ENCODE peak calls at places on chromosomes 1 and 21, in ten cellular contexts. O, T, K, U, E, P, X, J, D and M are unnamed samples. For H3K4me1 and H3K36me3, the result is how much of the 10 kb centered on the place peaks cover.

GRCh38 chr1:119987112-119987511 is 82.3 kb downstream of the NOTCH2 start:
- DNase-seq in X (peak), U (no peak), J (no peak), D (no peak), E (no peak), T (no peak), O (no peak), K (peak), P (no peak), M (peak)

GRCh38 chr1:56120021-56120420 is 459.3 kb downstream of the PLPP3 start:
- DNase-seq in O (no peak), D (no peak), X (no peak), K (peak), P (no peak), T (no peak), U (no peak), J (no peak), E (no peak), M (no peak)

GRCh38 chr1:177181280-177181630 is 10.5 kb downstream of the BRINP2 start:
- DNase-seq in K (no peak), X (no peak), E (no peak), U (no peak), O (no peak), P (no peak), T (no peak), D (no peak), J (no peak), M (no peak)

GRCh38 chr1:223515416-223515815 is 122.2 kb downstream of the CCDC185 start:
- DNase-seq in X (no peak), O (no peak), D (no peak), J (no peak), P (no peak), K (no peak), U (peak), E (no peak), T (no peak), M (no peak)

GRCh38 chr1:8571200-8571984 is 246.0 kb downstream of the RERE start:
- DNase-seq in J (no peak), D (no peak), P (no peak), K (peak), T (no peak), O (no peak), U (no peak), E (peak), X (peak), M (no peak)

GRCh38 chr1:222043444-222044292 is 301.8 kb upstream of the DUSP10 start:
- DNase-seq in E (no peak), P (no peak), K (peak), X (peak), J (no peak), U (no peak), O (no peak), T (no peak), D (no peak), M (peak)

GRCh38 chr1:15985611-15986272 is 9.8 kb upstream of the ZBTB17 start:
- DNase-seq in D (no peak), J (no peak), K (peak), P (no peak), X (no peak), O (no peak), U (no peak), E (no peak), T (no peak), M (peak)

GRCh38 chr1:2498648-2499047 is 22.6 kb downstream of the PLCH2 start:
- DNase-seq in J (no peak), D (no peak), O (no peak), E (no peak), P (no peak), T (no peak), K (no peak), U (no peak), X (no peak), M (no peak)

GRCh38 chr1:192461684-192462083 is 113.9 kb upstream of the RGS1 start:
- DNase-seq in O (no peak), X (no peak), U (no peak), J (no peak), T (no peak), D (no peak), P (no peak), K (no peak), E (no peak), M (no peak)

GRCh38 chr1:205183676-205184335 is 27.7 kb downstream of the DSTYK start:
- DNase-seq in J (no peak), U (no peak), O (no peak), D (no peak), X (no peak), K (peak), E (no peak), P (no peak), T (no peak), M (peak)

GRCh38 chr1:223704921-223705878 is 7.1 kb upstream of the CAPN2 start:
- DNase-seq in E (no peak), P (no peak), T (no peak), J (no peak), O (no peak), K (peak), D (no peak), U (no peak), X (no peak), M (no peak)

GRCh38 chr1:92081031-92081430 is 886 bp downstream of the BTBD8 start:
- DNase-seq in K (no peak), O (no peak), E (no peak), D (no peak), X (no peak), P (no peak), T (no peak), U (no peak), J (no peak), M (no peak)

GRCh38 chr1:5733596-5733995 is 258.6 kb downstream of the NPHP4 start:
- DNase-seq in D (no peak), J (no peak), K (no peak), P (no peak), T (no peak), E (no peak), X (no peak), U (no peak), O (no peak), M (no peak)

GRCh38 chr1:240193699-240194098 is 102.0 kb downstream of the FMN2 start:
- DNase-seq in O (no peak), K (peak), U (no peak), X (no peak), P (no peak), T (no peak), J (no peak), E (no peak), D (no peak), M (no peak)

GRCh38 chr1:185917646-185918045 is 183.5 kb downstream of the HMCN1 start:
- DNase-seq in U (no peak), O (no peak), E (no peak), D (peak), P (no peak), J (no peak), K (peak), T (no peak), X (no peak), M (no peak)

GRCh38 chr1:6962956-6963915 is 178.0 kb downstream of the CAMTA1 start:
- DNase-seq in X (peak), O (no peak), D (peak), T (peak), J (peak), E (peak), K (peak), P (no peak), U (peak), M (no peak)

GRCh38 chr1:112074711-112075110 is 85.2 kb upstream of the KCND3 start:
- DNase-seq in O (no peak), E (no peak), P (no peak), J (no peak), U (no peak), T (no peak), X (no peak), K (no peak), D (no peak), M (no peak)

GRCh38 chr1:161177112-161177935 is at the start of gene B4GALT3:
- DNase-seq in J (no peak), E (peak), D (peak), P (peak), O (peak), K (peak), T (peak), X (peak), U (peak), M (peak)

GRCh38 chr1:192709544-192709943 is 73.6 kb downstream of the RGS13 start:
- DNase-seq in U (no peak), X (no peak), D (no peak), T (no peak), E (no peak), J (no peak), P (no peak), O (no peak), K (no peak), M (no peak)

GRCh38 chr1:41528726-41529605 is 44.5 kb upstream of the EDN2 start:
- DNase-seq in D (no peak), P (peak), O (peak), X (no peak), E (no peak), U (no peak), T (no peak), K (no peak), J (no peak), M (no peak)

GRCh38 chr21:44800971-44801467 is 601 bp downstream of the UBE2G2 start:
- DNase-seq in X (no peak), U (peak), O (no peak), K (peak), E (no peak), J (no peak), T (no peak), D (no peak), P (no peak), M (peak)

GRCh38 chr1:110627763-110628162 is 21.6 kb upstream of the KCNA2 start:
- DNase-seq in E (no peak), K (no peak), U (no peak), T (no peak), D (no peak), P (no peak), X (no peak), O (no peak), J (no peak), M (no peak)

GRCh38 chr21:36861595-36861883 is 104.9 kb downstream of the HLCS start:
- DNase-seq in E (no peak), X (no peak), P (no peak), K (no peak), T (no peak), U (no peak), J (no peak), D (no peak), O (no peak), M (no peak)
- H3K4me1 ChIP-seq in E (under half), X (under half), P (under half), K (under half), T (under half), U (under half), J (under half), D (under half), O (under half), M (under half)

GRCh38 chr1:228337711-228338520 is 68.7 kb downstream of the TRIM11 start:
- DNase-seq in E (no peak), J (no peak), D (no peak), T (peak), X (peak), K (no peak), O (peak), U (no peak), P (peak), M (no peak)

GRCh38 chr1:228337031-228337564 is 69.5 kb downstream of the TRIM11 start:
- DNase-seq in E (no peak), P (peak), D (no peak), O (peak), X (peak), U (no peak), K (no peak), J (no peak), T (peak), M (no peak)

GRCh38 chr1:228339766-228340685 is 66.6 kb downstream of the TRIM11 start:
- DNase-seq in D (no peak), J (no peak), O (peak), K (no peak), X (peak), T (peak), E (no peak), U (no peak), P (peak), M (no peak)

GRCh38 chr1:228339059-228339704 is 67.5 kb downstream of the TRIM11 start:
- DNase-seq in O (no peak), K (no peak), E (no peak), U (no peak), T (peak), X (no peak), D (no peak), P (no peak), J (no peak), M (no peak)

DNA sequence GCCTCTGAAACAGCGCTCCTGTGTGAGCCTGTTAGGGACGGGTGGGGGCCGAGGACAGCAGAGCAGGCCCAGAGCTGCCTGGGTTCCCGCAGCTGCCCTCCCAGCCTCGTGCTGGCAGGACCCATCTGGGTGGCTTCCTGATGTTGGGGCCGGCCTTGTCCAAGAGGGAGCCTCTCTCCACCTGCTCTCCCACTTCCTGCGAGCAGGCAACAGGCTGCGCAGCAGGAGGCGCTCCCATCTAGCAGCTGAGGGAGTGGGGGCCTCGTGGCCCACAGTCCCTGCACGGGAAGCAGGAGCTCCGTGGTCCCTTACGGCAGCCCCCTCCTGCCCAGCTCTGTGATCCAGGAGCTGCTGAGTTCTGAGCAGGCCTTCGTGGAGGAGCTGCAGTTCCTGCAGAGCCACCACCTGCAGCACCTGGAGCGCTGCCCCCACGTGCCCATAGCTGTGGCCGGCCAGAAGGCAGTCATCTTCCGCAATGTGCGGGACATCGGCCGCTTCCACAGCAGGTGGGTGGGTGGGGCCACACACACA is 68.0 kb downstream of the TRIM11 start:
- DNase-seq in U (no peak), X (peak), O (no peak), P (peak), D (no peak), E (no peak), K (no peak), T (peak), J (no peak), M (no peak)
- H3K36me3 ChIP-seq in U (under half), X (under half), O (under half), P (half or more), D (under half), E (under half), K (under half), T (under half), J (under half), M (under half)

GRCh38 chr1:79100385-79100784 is 93.9 kb upstream of the ADGRL4 start:
- DNase-seq in U (no peak), X (no peak), T (no peak), E (no peak), J (no peak), D (no peak), O (no peak), K (peak), P (no peak), M (peak)
- H3K4me1 ChIP-seq in U (under half), X (under half), T (under half), E (under half), J (under half), D (under half), O (under half), K (under half), P (under half), M (under half)

GRCh38 chr1:179094826-179095225 is 13.0 kb downstream of the TOR3A start:
- DNase-seq in U (no peak), J (no peak), E (no peak), D (no peak), O (no peak), K (no peak), P (no peak), X (no peak), T (no peak), M (no peak)
- H3K36me3 ChIP-seq in U (under half), J (under half), E (under half), D (under half), O (half or more), K (half or more), P (half or more), X (under half), T (under half), M (half or more)

GRCh38 chr1:200891774-200892157 is 2.9 kb upstream of the INAVA start:
- DNase-seq in O (no peak), P (no peak), T (peak), K (no peak), E (peak), D (no peak), J (no peak), U (no peak), X (no peak), M (no peak)

GRCh38 chr1:200890027-200890426 is 4.7 kb upstream of the INAVA start:
- DNase-seq in K (no peak), O (no peak), D (no peak), X (no peak), P (no peak), J (no peak), U (no peak), E (no peak), T (no peak), M (no peak)

GRCh38 chr1:200889571-200889970 is 5.1 kb upstream of the INAVA start:
- DNase-seq in D (no peak), U (no peak), K (no peak), O (no peak), J (no peak), E (no peak), T (no peak), X (no peak), P (no peak), M (no peak)

GRCh38 chr1:200892546-200892945 is 2.2 kb upstream of the INAVA start:
- DNase-seq in O (peak), D (no peak), P (no peak), E (no peak), U (no peak), K (no peak), J (no peak), T (no peak), X (no peak), M (no peak)

GRCh38 chr1:200890818-200891773 is 3.6 kb upstream of the INAVA start:
- DNase-seq in E (peak), P (no peak), D (no peak), X (no peak), K (peak), O (peak), U (no peak), T (peak), J (no peak), M (peak)
- H3K4me1 ChIP-seq in E (under half), P (under half), D (under half), X (under half), K (half or more), O (under half), U (half or more), T (under half), J (under half), M (under half)

GRCh38 chr1:173867753-173868265 is at the start of gene GAS5:
- DNase-seq in P (peak), T (peak), U (peak), K (peak), X (peak), O (peak), J (peak), D (peak), E (peak), M (peak)
- H3K36me3 ChIP-seq in P (under half), T (under half), U (under half), K (under half), X (under half), O (under half), J (under half), D (under half), E (under half), M (under half)

DNA sequence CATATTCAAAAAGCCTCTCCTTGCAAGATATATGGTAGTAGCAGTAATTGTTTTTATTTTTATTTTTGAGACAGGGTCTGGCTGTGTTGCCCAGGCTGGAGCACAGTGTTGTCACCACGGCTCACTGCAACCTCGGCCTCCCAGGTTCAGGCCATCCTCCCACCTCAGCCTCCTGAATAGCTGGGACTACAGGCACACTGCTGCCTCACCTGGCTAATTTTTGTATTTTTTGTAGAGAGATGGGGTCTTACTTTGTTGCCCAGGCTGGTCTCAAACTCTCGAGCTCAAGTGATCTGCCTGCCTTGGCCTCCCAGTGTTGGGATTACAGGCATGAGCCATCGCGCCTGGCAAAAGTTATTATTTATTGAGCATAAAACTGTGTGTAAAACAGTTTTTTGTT is 38.4 kb downstream of the SLC66A1 start:
- DNase-seq in P (no peak), D (no peak), J (no peak), K (no peak), U (no peak), E (no peak), O (no peak), T (no peak), X (no peak), M (no peak)
- H3K4me1 ChIP-seq in P (under half), D (under half), J (under half), K (under half), U (under half), E (under half), O (under half), T (under half), X (under half), M (under half)

GRCh38 chr1:117077267-117077666 is 17.1 kb downstream of the TTF2 start:
- DNase-seq in J (no peak), K (peak), X (no peak), E (no peak), D (no peak), O (no peak), P (no peak), T (no peak), U (no peak), M (peak)

GRCh38 chr1:117076648-117077047 is 16.5 kb downstream of the TTF2 start:
- DNase-seq in J (no peak), E (no peak), U (no peak), P (no peak), O (no peak), T (no peak), K (no peak), D (no peak), X (no peak), M (no peak)
- H3K36me3 ChIP-seq in J (under half), E (under half), U (under half), P (half or more), O (half or more), T (under half), K (under half), D (under half), X (under half), M (half or more)

DNA sequence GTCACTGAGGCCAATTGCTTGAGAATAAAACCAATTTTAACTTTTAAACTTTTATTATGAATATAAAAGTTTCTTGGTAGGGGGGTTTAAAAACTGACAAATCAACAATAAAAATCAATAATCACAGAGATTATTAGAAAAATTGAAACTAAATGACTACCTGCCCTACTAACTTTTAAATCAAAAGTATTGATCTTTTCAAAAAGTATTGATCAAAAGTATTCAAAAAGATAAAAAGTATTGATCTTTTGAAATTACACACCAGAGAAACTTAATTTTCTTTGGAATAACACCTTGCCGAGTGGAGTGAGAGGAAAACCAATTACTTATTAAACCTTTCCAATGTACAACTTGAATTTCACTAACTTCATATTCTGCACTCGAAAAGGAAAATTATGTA is 2.2 kb downstream of the SLC30A1 start:
- DNase-seq in X (no peak), T (no peak), U (no peak), J (no peak), O (no peak), E (no peak), P (no peak), K (no peak), D (no peak), M (no peak)
- H3K4me1 ChIP-seq in X (under half), T (half or more), U (under half), J (under half), O (under half), E (under half), P (under half), K (under half), D (under half), M (under half)